ENCODE peak calls at places on chromosomes 12 and 14, in nine cellular contexts. F, P, H, Q, J, K, I, B and T are unnamed samples.

GRCh38 chr12:107356266-107356936 is 263.1 kb upstream of the CRY1 start:
- DNase-seq in F (no peak), P (no peak), H (no peak), Q (no peak), J (no peak), K (no peak), I (peak; percentile 77), B (no peak), T (no peak)

GRCh38 chr14:99510556-99511139 is 29.4 kb downstream of the CCNK start:
- DNase-seq in F (no peak), P (no peak), H (no peak), Q (no peak), J (no peak), K (no peak), I (no peak), B (no peak), T (no peak)

GRCh38 chr12:108596854-108597558 is 878 bp downstream of the TMEM119 start:
- DNase-seq in F (no peak), P (no peak), H (no peak), Q (no peak), J (no peak), K (no peak), I (no peak), B (no peak), T (no peak)

GRCh38 chr12:2154050-2154449 is 101.3 kb downstream of the CACNA1C start:
- DNase-seq in F (no peak), P (no peak), H (no peak), Q (no peak), J (no peak), K (no peak), I (peak; percentile 61), B (no peak), T (no peak)

GRCh38 chr12:22518067-22518719 is 26.1 kb downstream of the C2CD5 start:
- DNase-seq in F (no peak), P (no peak), H (no peak), Q (no peak), J (no peak), K (no peak), I (peak; percentile 55), B (no peak), T (no peak)

GRCh38 chr14:105075364-105076295 is 10.4 kb upstream of the GPR132 start:
- DNase-seq in F (peak; percentile 63), P (no peak), H (peak; percentile 18), Q (peak; percentile 54), J (no peak), K (peak; percentile 31), I (no peak), B (no peak), T (peak; percentile 58)

GRCh38 chr12:19064713-19065112 is 64.8 kb upstream of the PLEKHA5 start:
- DNase-seq in F (no peak), P (no peak), H (no peak), Q (no peak), J (no peak), K (no peak), I (no peak), B (no peak), T (no peak)

GRCh38 chr14:38866461-38866860 is 236.6 kb downstream of the SEC23A start:
- DNase-seq in F (no peak), P (no peak), H (peak; percentile 13), Q (no peak), J (no peak), K (no peak), I (no peak), B (no peak), T (no peak)

GRCh38 chr12:111758120-111758561 is 8.6 kb upstream of the ALDH2 start:
- DNase-seq in F (no peak), P (no peak), H (no peak), Q (no peak), J (no peak), K (no peak), I (no peak), B (no peak), T (no peak)

GRCh38 chr12:113879658-113880057 is 86.5 kb downstream of the RBM19 start:
- DNase-seq in F (no peak), P (no peak), H (no peak), Q (no peak), J (no peak), K (no peak), I (no peak), B (no peak), T (no peak)

GRCh38 chr14:50101417-50101816 is 15.0 kb downstream of the VCPKMT start:
- DNase-seq in F (no peak), P (no peak), H (no peak), Q (no peak), J (no peak), K (no peak), I (no peak), B (no peak), T (no peak)

GRCh38 chr12:19120795-19121194 is 8.7 kb upstream of the PLEKHA5 start:
- DNase-seq in F (no peak), P (no peak), H (no peak), Q (no peak), J (no peak), K (no peak), I (peak; percentile 47), B (no peak), T (no peak)

GRCh38 chr12:121657305-121658008 is 12.0 kb downstream of the MORN3 start:
- DNase-seq in F (no peak), P (no peak), H (no peak), Q (no peak), J (no peak), K (no peak), I (no peak), B (no peak), T (no peak)

GRCh38 chr14:33317675-33318074 is 379.0 kb downstream of the NPAS3 start:
- DNase-seq in F (no peak), P (no peak), H (no peak), Q (no peak), J (no peak), K (peak; percentile 30), I (no peak), B (no peak), T (no peak)

GRCh38 chr14:102223682-102224081 is 81.3 kb downstream of the MOK start:
- DNase-seq in F (no peak), P (no peak), H (no peak), Q (no peak), J (no peak), K (no peak), I (no peak), B (no peak), T (no peak)

GRCh38 chr12:96208346-96208745 is 14.2 kb downstream of the ELK3 start:
- DNase-seq in F (no peak), P (no peak), H (no peak), Q (no peak), J (no peak), K (no peak), I (peak; percentile 85), B (no peak), T (no peak)

GRCh38 chr12:80912906-80913769 is 24.6 kb downstream of the LIN7A start:
- DNase-seq in F (no peak), P (no peak), H (no peak), Q (no peak), J (no peak), K (no peak), I (no peak), B (no peak), T (no peak)

GRCh38 chr14:103206023-103206481 is 82.8 kb downstream of the TNFAIP2 start:
- DNase-seq in F (no peak), P (no peak), H (no peak), Q (no peak), J (no peak), K (no peak), I (peak; percentile 23), B (no peak), T (no peak)

GRCh38 chr12:104709692-104710435 is 248.2 kb downstream of the SLC41A2 start:
- DNase-seq in F (no peak), P (no peak), H (peak; percentile 24), Q (no peak), J (no peak), K (no peak), I (peak; percentile 27), B (no peak), T (no peak)

GRCh38 chr12:51238510-51239334 is at the start of gene DAZAP2:
- DNase-seq in F (peak; percentile 98), P (peak; percentile 81), H (peak; percentile 96), Q (peak; percentile 98), J (peak; percentile 98), K (peak; percentile 91), I (peak; percentile 95), B (peak; percentile 96), T (peak; percentile 96)

GRCh38 chr12:80320121-80320678 is 123.8 kb upstream of the PTPRQ start:
- DNase-seq in F (peak; percentile 25), P (no peak), H (no peak), Q (no peak), J (no peak), K (no peak), I (no peak), B (no peak), T (no peak)

GRCh38 chr12:13811061-13811460 is 170.3 kb downstream of the GRIN2B start:
- DNase-seq in F (no peak), P (no peak), H (no peak), Q (no peak), J (no peak), K (no peak), I (no peak), B (no peak), T (no peak)

GRCh38 chr14:89618821-89619551 is 202.0 kb upstream of the FOXN3 start:
- DNase-seq in F (peak; percentile 90), P (no peak), H (peak; percentile 75), Q (peak; percentile 84), J (peak; percentile 86), K (peak; percentile 14), I (peak; percentile 57), B (peak; percentile 58), T (peak; percentile 50)

GRCh38 chr12:131850856-131851559 is 22.8 kb downstream of the MMP17 start:
- DNase-seq in F (no peak), P (no peak), H (no peak), Q (no peak), J (peak; percentile 23), K (no peak), I (peak; percentile 28), B (no peak), T (no peak)

GRCh38 chr12:83390186-83390585 is 703.5 kb downstream of the TMTC2 start:
- DNase-seq in F (no peak), P (no peak), H (no peak), Q (no peak), J (no peak), K (no peak), I (no peak), B (no peak), T (no peak)

GRCh38 chr12:128864516-128865186 is 11.4 kb downstream of the GLT1D1 start:
- DNase-seq in F (no peak), P (no peak), H (no peak), Q (no peak), J (no peak), K (no peak), I (no peak), B (peak; percentile 65), T (no peak)

GRCh38 chr12:2378835-2379330 is 326.1 kb downstream of the CACNA1C start:
- DNase-seq in F (no peak), P (no peak), H (no peak), Q (peak; percentile 67), J (no peak), K (no peak), I (no peak), B (no peak), T (no peak)

GRCh38 chr12:18872770-18873169 is 134.9 kb downstream of the CAPZA3 start:
- DNase-seq in F (no peak), P (no peak), H (no peak), Q (no peak), J (no peak), K (no peak), I (no peak), B (no peak), T (no peak)

GRCh38 chr12:54634795-54635194 is at the start of gene LACRT:
- DNase-seq in F (no peak), P (no peak), H (no peak), Q (no peak), J (no peak), K (no peak), I (no peak), B (no peak), T (no peak)